ENCODE peak calls at places on chromosomes 6 and 20, in ten cellular contexts. Z is stimulated activated CD8-positive, alpha-beta memory T cell treated with anti-CD3 and anti-CD28 coated beads, Interleukin-12 subunit alpha, Interleukin-12 subunit beta, amount 100 ng/mL, for 1 hour; Q is prostate gland; I is A549; O is ureter; M is uterus; H is Jurkat, Clone E6-1; W is EL; E is NCI-H1417; V is hypothalamus. L is an unnamed sample.

GRCh38 chr6:148780918-148781436 is 34.1 kb downstream of the UST start:
- DNase-seq in I (no peak), M (no peak), Q (no peak), O (no peak), E (no peak), H (no peak), V (no peak), Z (no peak), W (no peak), L (no peak)

GRCh38 chr6:139020689-139021088 is 7.9 kb upstream of the ABRACL start:
- DNase-seq in E (no peak), V (no peak), Z (no peak), M (no peak), W (no peak), O (no peak), H (no peak), I (no peak), Q (no peak), L (no peak)

GRCh38 chr20:676315-676937 is 824 bp upstream of the SCRT2 start:
- DNase-seq in E (peak), H (no peak), O (no peak), W (no peak), I (no peak), M (no peak), Z (no peak), Q (no peak), V (no peak), L (no peak)

GRCh38 chr20:16537025-16537665 is 36.1 kb downstream of the KIF16B start:
- DNase-seq in E (no peak), Z (no peak), O (no peak), W (no peak), H (no peak), V (no peak), I (no peak), Q (no peak), M (no peak), L (no peak)

GRCh38 chr6:162728177-162728571 is 400 bp downstream of the PACRG start:
- DNase-seq in I (no peak), M (peak), W (no peak), V (no peak), Q (peak), O (no peak), Z (no peak), H (no peak), E (no peak), L (no peak)

GRCh38 chr20:36644032-36644712 is 1.8 kb downstream of the SLA2 start:
- DNase-seq in H (peak), V (no peak), W (no peak), E (no peak), M (no peak), Z (peak), O (no peak), I (no peak), Q (no peak), L (no peak)

GRCh38 chr6:24859608-24860007 is 60.9 kb upstream of the ARMH2 start:
- DNase-seq in W (no peak), V (no peak), E (peak), O (no peak), M (no peak), H (no peak), Q (no peak), Z (no peak), I (no peak), L (no peak)

GRCh38 chr6:143592335-143592734 is 80.8 kb upstream of the FUCA2 start:
- DNase-seq in E (peak), I (peak), Z (no peak), O (no peak), Q (no peak), H (no peak), M (no peak), W (peak), V (no peak), L (no peak)

GRCh38 chr6:107870379-107870778 is 46.3 kb upstream of the SCML4 start:
- DNase-seq in W (peak), V (no peak), M (no peak), Z (no peak), E (no peak), H (no peak), O (no peak), I (no peak), Q (no peak), L (no peak)

GRCh38 chr6:33993653-33994052 is 152.2 kb downstream of the GRM4 start:
- DNase-seq in Q (no peak), E (no peak), V (no peak), I (no peak), O (no peak), W (no peak), Z (no peak), H (no peak), M (no peak), L (no peak)

GRCh38 chr20:50844430-50845100 is 49.7 kb downstream of the BCAS4 start:
- DNase-seq in H (no peak), I (peak), E (no peak), V (no peak), O (peak), Q (peak), W (peak), M (no peak), Z (no peak), L (no peak)

GRCh38 chr6:44556046-44556445 is 168.5 kb downstream of the CDC5L start:
- DNase-seq in V (no peak), Q (no peak), I (no peak), H (no peak), W (peak), E (peak), Z (no peak), M (no peak), O (no peak), L (no peak)

GRCh38 chr20:33979094-33979493 is 14.6 kb upstream of the RALY start:
- DNase-seq in E (no peak), Z (no peak), V (no peak), W (no peak), O (no peak), Q (no peak), I (no peak), M (no peak), H (no peak), L (no peak)

GRCh38 chr6:48983377-48983776 is 479.7 kb downstream of the MMUT start:
- DNase-seq in H (no peak), E (no peak), V (no peak), Q (no peak), O (no peak), M (no peak), I (no peak), Z (no peak), W (no peak), L (no peak)

GRCh38 chr6:40413231-40413755 is 173.9 kb downstream of the LRFN2 start:
- DNase-seq in O (no peak), W (no peak), Z (no peak), V (no peak), Q (no peak), H (no peak), E (no peak), M (no peak), I (no peak), L (no peak)

GRCh38 chr20:41716436-41716835 is 98.3 kb upstream of the CHD6 start:
- DNase-seq in Z (no peak), I (no peak), Q (no peak), W (peak), H (no peak), E (no peak), V (no peak), O (no peak), M (no peak), L (no peak)

GRCh38 chr20:63022501-63022900 is 15.7 kb upstream of the BHLHE23 start:
- DNase-seq in H (no peak), Z (no peak), W (no peak), O (no peak), Q (no peak), M (no peak), E (no peak), V (no peak), I (no peak), L (no peak)

GRCh38 chr20:12821249-12821648 is 187.5 kb upstream of the SPTLC3 start:
- DNase-seq in V (no peak), I (no peak), H (no peak), W (no peak), O (no peak), Z (no peak), Q (no peak), M (no peak), E (no peak), L (no peak)

GRCh38 chr6:84892666-84893065 is 128.3 kb upstream of the TBX18 start:
- DNase-seq in E (no peak), I (no peak), W (peak), V (no peak), Z (no peak), Q (no peak), H (no peak), M (no peak), O (no peak), L (no peak)

L was measured in Panc1.